ENCODE peak calls at places on chromosomes 16 and 17, in five cellular contexts. One of them, this sample, is unnamed. For H3K4me1, the result is how much of the 10 kb centered on the place peaks cover.

GRCh38 chr17:77404812-77405581 is 264.2 kb downstream of the SEC14L1 start:
- DNase-seq in ovary: no peak
- DNase-seq in upper lobe of right lung: peak
- DNase-seq in spleen: peak
- DNase-seq in heart right ventricle: no peak
- DNase-seq in this sample: peak

GRCh38 chr17:61393904-61394629 is 5.6 kb upstream of the TBX2 start:
- DNase-seq in ovary: no peak
- DNase-seq in upper lobe of right lung: no peak
- DNase-seq in spleen: no peak
- DNase-seq in heart right ventricle: no peak
- DNase-seq in this sample: no peak

GRCh38 chr17:12992676-12993075 is 25.2 kb downstream of the ELAC2 start:
- DNase-seq in ovary: no peak
- DNase-seq in upper lobe of right lung: no peak
- DNase-seq in spleen: no peak
- DNase-seq in heart right ventricle: no peak
- DNase-seq in this sample: no peak

GRCh38 chr17:63697341-63698286 is 2.3 kb downstream of the LIMD2 start:
- DNase-seq in ovary: no peak
- DNase-seq in upper lobe of right lung: peak
- DNase-seq in spleen: peak
- DNase-seq in heart right ventricle: peak
- DNase-seq in this sample: peak

GRCh38 chr16:48153689-48154265 is 2.0 kb downstream of the ABCC12 start:
- DNase-seq in ovary: no peak
- DNase-seq in upper lobe of right lung: no peak
- DNase-seq in spleen: no peak
- DNase-seq in heart right ventricle: no peak
- DNase-seq in this sample: no peak

GRCh38 chr16:3023415-3023668 is 400 bp downstream of the HCFC1R1 start:
- DNase-seq in ovary: peak
- DNase-seq in upper lobe of right lung: no peak
- DNase-seq in spleen: no peak
- DNase-seq in heart right ventricle: no peak
- DNase-seq in this sample: peak

GRCh38 chr17:80565347-80566053 is 20.9 kb downstream of the RPTOR start:
- DNase-seq in ovary: no peak
- DNase-seq in upper lobe of right lung: no peak
- DNase-seq in spleen: no peak
- DNase-seq in heart right ventricle: no peak
- DNase-seq in this sample: no peak

GRCh38 chr17:49362723-49363117 is 670 bp upstream of the ZNF652 start:
- DNase-seq in ovary: no peak
- DNase-seq in upper lobe of right lung: no peak
- DNase-seq in spleen: no peak
- DNase-seq in heart right ventricle: no peak
- DNase-seq in this sample: no peak

GRCh38 chr17:65833214-65833613 is 271.8 kb upstream of the AXIN2 start:
- DNase-seq in ovary: no peak
- DNase-seq in upper lobe of right lung: no peak
- DNase-seq in spleen: no peak
- DNase-seq in heart right ventricle: no peak
- DNase-seq in this sample: no peak

GRCh38 chr17:34721326-34721725 is 141.9 kb downstream of the TMEM132E start:
- DNase-seq in ovary: no peak
- DNase-seq in upper lobe of right lung: no peak
- DNase-seq in spleen: no peak
- DNase-seq in heart right ventricle: no peak
- DNase-seq in this sample: no peak

GRCh38 chr16:4314532-4315184 is 1.2 kb upstream of the GLIS2 start:
- DNase-seq in ovary: no peak
- DNase-seq in upper lobe of right lung: peak
- DNase-seq in spleen: no peak
- DNase-seq in heart right ventricle: no peak
- DNase-seq in this sample: peak

GRCh38 chr17:82247175-82247823 is 18.5 kb downstream of the SLC16A3 start:
- DNase-seq in ovary: no peak
- DNase-seq in upper lobe of right lung: no peak
- DNase-seq in spleen: no peak
- DNase-seq in heart right ventricle: no peak
- DNase-seq in this sample: no peak

GRCh38 chr17:2958706-2959222 is 104.6 kb downstream of the OR1D5 start:
- DNase-seq in ovary: no peak
- DNase-seq in upper lobe of right lung: peak
- DNase-seq in spleen: peak
- DNase-seq in heart right ventricle: no peak
- DNase-seq in this sample: peak

DNA sequence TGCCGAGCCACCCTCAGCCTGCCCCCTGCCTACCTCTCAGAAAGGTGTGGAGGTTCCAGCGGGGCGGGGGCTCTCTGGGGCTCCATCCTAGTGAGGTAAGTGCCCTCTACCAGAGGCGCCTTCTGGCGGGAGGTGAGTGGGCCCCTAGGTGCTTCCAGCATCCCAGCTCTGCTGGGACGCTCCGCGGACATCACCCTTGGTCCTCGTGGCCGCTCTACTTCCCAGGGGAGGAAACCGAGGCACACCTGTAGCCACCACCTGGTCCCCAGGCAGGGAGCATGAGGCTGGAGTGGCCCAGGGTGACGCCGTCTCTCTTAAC is 1.4 kb downstream of the MCRIP2 start:
- DNase-seq in ovary: no peak
- DNase-seq in upper lobe of right lung: no peak
- DNase-seq in spleen: peak
- DNase-seq in heart right ventricle: no peak
- DNase-seq in this sample: no peak
- H3K4me1 ChIP-seq in ovary: under half
- H3K4me1 ChIP-seq in upper lobe of right lung: under half
- H3K4me1 ChIP-seq in spleen: half or more
- H3K4me1 ChIP-seq in heart right ventricle: under half
- H3K4me1 ChIP-seq in this sample: half or more

GRCh38 chr16:23031508-23032098 is 117.6 kb downstream of the USP31 start:
- DNase-seq in ovary: no peak
- DNase-seq in upper lobe of right lung: no peak
- DNase-seq in spleen: no peak
- DNase-seq in heart right ventricle: no peak
- DNase-seq in this sample: no peak
- H3K4me3 ChIP-seq in ovary: no peak
- H3K4me3 ChIP-seq in upper lobe of right lung: no peak
- H3K4me3 ChIP-seq in spleen: no peak
- H3K4me3 ChIP-seq in heart right ventricle: no peak
- H3K4me3 ChIP-seq in this sample: no peak

GRCh38 chr16:6317924-6318323 is 1014.7 kb upstream of the RBFOX1 start:
- DNase-seq in ovary: no peak
- DNase-seq in upper lobe of right lung: no peak
- DNase-seq in spleen: no peak
- DNase-seq in heart right ventricle: no peak
- DNase-seq in this sample: no peak
- H3K27ac ChIP-seq in ovary: no peak
- H3K27ac ChIP-seq in upper lobe of right lung: no peak
- H3K27ac ChIP-seq in spleen: no peak
- H3K27ac ChIP-seq in heart right ventricle: no peak
- H3K27ac ChIP-seq in this sample: no peak

GRCh38 chr16:11429823-11430222 is 84.6 kb downstream of the RMI2 start:
- DNase-seq in ovary: no peak
- DNase-seq in upper lobe of right lung: no peak
- DNase-seq in spleen: no peak
- DNase-seq in heart right ventricle: no peak
- DNase-seq in this sample: no peak
- H3K4me1 ChIP-seq in ovary: under half
- H3K4me1 ChIP-seq in upper lobe of right lung: under half
- H3K4me1 ChIP-seq in spleen: under half
- H3K4me1 ChIP-seq in heart right ventricle: under half
- H3K4me1 ChIP-seq in this sample: under half

GRCh38 chr16:680967-681745 is 946 bp downstream of the STUB1 start:
- DNase-seq in ovary: peak
- DNase-seq in upper lobe of right lung: no peak
- DNase-seq in spleen: peak
- DNase-seq in heart right ventricle: peak
- DNase-seq in this sample: peak

GRCh38 chr16:683396-684066 is 603 bp downstream of the JMJD8 start:
- DNase-seq in ovary: peak
- DNase-seq in upper lobe of right lung: no peak
- DNase-seq in spleen: no peak
- DNase-seq in heart right ventricle: no peak
- DNase-seq in this sample: no peak

GRCh38 chr16:680625-680945 is 375 bp downstream of the STUB1 start:
- DNase-seq in ovary: peak
- DNase-seq in upper lobe of right lung: no peak
- DNase-seq in spleen: no peak
- DNase-seq in heart right ventricle: no peak
- DNase-seq in this sample: no peak

GRCh38 chr16:682493-683395 is 1.4 kb downstream of the JMJD8 start:
- DNase-seq in ovary: peak
- DNase-seq in upper lobe of right lung: no peak
- DNase-seq in spleen: no peak
- DNase-seq in heart right ventricle: no peak
- DNase-seq in this sample: no peak

DNA sequence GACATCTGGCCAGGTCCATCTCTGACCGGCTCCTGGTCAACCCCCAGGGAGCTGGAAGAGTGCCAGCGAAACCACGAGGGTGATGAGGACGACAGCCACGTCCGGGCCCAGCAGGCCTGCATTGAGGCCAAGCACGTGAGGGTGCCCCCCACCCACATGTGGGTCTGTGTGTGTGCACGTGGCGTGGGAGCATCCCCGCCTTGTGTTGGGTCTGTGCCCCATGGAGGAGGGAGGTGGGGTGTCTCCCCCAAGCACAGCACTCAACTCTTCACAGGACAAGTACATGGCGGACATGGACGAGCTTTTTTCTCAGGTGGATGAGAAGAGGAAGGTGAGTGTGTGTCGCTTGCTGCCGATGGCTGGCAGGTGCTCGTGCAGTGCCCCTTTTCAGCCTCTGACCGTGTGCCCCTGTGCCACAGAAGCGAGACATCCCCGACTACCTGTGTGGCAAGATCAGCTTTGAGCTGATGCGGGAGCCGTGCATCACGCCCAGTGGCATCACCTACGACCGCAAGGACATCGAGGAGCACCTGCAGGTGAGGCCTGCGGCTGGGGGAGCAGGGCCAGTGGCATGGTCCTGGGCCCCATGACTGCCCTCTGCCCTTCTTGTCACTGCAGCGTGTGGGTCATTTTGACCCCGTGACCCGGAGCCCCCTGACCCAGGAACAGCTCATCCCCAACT is 1.7 kb downstream of the STUB1 start:
- DNase-seq in ovary: peak
- DNase-seq in upper lobe of right lung: no peak
- DNase-seq in spleen: no peak
- DNase-seq in heart right ventricle: no peak
- DNase-seq in this sample: peak
- H3K4me3 ChIP-seq in ovary: no peak
- H3K4me3 ChIP-seq in upper lobe of right lung: peak
- H3K4me3 ChIP-seq in spleen: peak
- H3K4me3 ChIP-seq in heart right ventricle: peak
- H3K4me3 ChIP-seq in this sample: no peak

GRCh38 chr16:57179429-57179828 is 6.4 kb downstream of the PSME3IP1 start:
- DNase-seq in ovary: no peak
- DNase-seq in upper lobe of right lung: no peak
- DNase-seq in spleen: no peak
- DNase-seq in heart right ventricle: no peak
- DNase-seq in this sample: no peak

GRCh38 chr16:57175896-57176295 is 9.9 kb downstream of the PSME3IP1 start:
- DNase-seq in ovary: no peak
- DNase-seq in upper lobe of right lung: no peak
- DNase-seq in spleen: no peak
- DNase-seq in heart right ventricle: no peak
- DNase-seq in this sample: no peak

GRCh38 chr16:57172891-57173290 is 12.9 kb downstream of the PSME3IP1 start:
- DNase-seq in ovary: no peak
- DNase-seq in upper lobe of right lung: no peak
- DNase-seq in spleen: no peak
- DNase-seq in heart right ventricle: no peak
- DNase-seq in this sample: no peak

GRCh38 chr16:57178793-57179212 is 7.0 kb downstream of the PSME3IP1 start:
- DNase-seq in ovary: no peak
- DNase-seq in upper lobe of right lung: no peak
- DNase-seq in spleen: no peak
- DNase-seq in heart right ventricle: no peak
- DNase-seq in this sample: no peak

GRCh38 chr16:57178296-57178695 is 7.5 kb downstream of the PSME3IP1 start:
- DNase-seq in ovary: no peak
- DNase-seq in upper lobe of right lung: no peak
- DNase-seq in spleen: no peak
- DNase-seq in heart right ventricle: no peak
- DNase-seq in this sample: no peak
- H3K27ac ChIP-seq in ovary: no peak
- H3K27ac ChIP-seq in upper lobe of right lung: no peak
- H3K27ac ChIP-seq in spleen: no peak
- H3K27ac ChIP-seq in heart right ventricle: no peak
- H3K27ac ChIP-seq in this sample: no peak

GRCh38 chr17:15651583-15652110 is 32.1 kb upstream of the FBXW10B start:
- DNase-seq in ovary: peak
- DNase-seq in upper lobe of right lung: peak
- DNase-seq in spleen: peak
- DNase-seq in heart right ventricle: peak
- DNase-seq in this sample: peak

GRCh38 chr17:15651001-15651582 is 31.6 kb upstream of the FBXW10B start:
- DNase-seq in ovary: no peak
- DNase-seq in upper lobe of right lung: no peak
- DNase-seq in spleen: no peak
- DNase-seq in heart right ventricle: no peak
- DNase-seq in this sample: peak

GRCh38 chr17:15657868-15658775 is 26.0 kb downstream of the TRIM16 start:
- DNase-seq in ovary: no peak
- DNase-seq in upper lobe of right lung: no peak
- DNase-seq in spleen: no peak
- DNase-seq in heart right ventricle: no peak
- DNase-seq in this sample: no peak

GRCh38 chr17:15652960-15653359 is 31.2 kb downstream of the TRIM16 start:
- DNase-seq in ovary: no peak
- DNase-seq in upper lobe of right lung: no peak
- DNase-seq in spleen: no peak
- DNase-seq in heart right ventricle: no peak
- DNase-seq in this sample: no peak

GRCh38 chr17:15655162-15655561 is 28.9 kb downstream of the TRIM16 start:
- DNase-seq in ovary: no peak
- DNase-seq in upper lobe of right lung: no peak
- DNase-seq in spleen: no peak
- DNase-seq in heart right ventricle: no peak
- DNase-seq in this sample: no peak
- H3K4me1 ChIP-seq in ovary: under half
- H3K4me1 ChIP-seq in upper lobe of right lung: under half
- H3K4me1 ChIP-seq in spleen: under half
- H3K4me1 ChIP-seq in heart right ventricle: under half
- H3K4me1 ChIP-seq in this sample: under half

GRCh38 chr17:17959520-17960361 is 12.5 kb downstream of the TOM1L2 start:
- DNase-seq in ovary: no peak
- DNase-seq in upper lobe of right lung: no peak
- DNase-seq in spleen: no peak
- DNase-seq in heart right ventricle: no peak
- DNase-seq in this sample: no peak
- H3K4me3 ChIP-seq in ovary: no peak
- H3K4me3 ChIP-seq in upper lobe of right lung: peak
- H3K4me3 ChIP-seq in spleen: no peak
- H3K4me3 ChIP-seq in heart right ventricle: peak
- H3K4me3 ChIP-seq in this sample: peak